ENCODE peak calls at places on chromosomes 7 and 10, in four cellular contexts. One of them, this sample, is unnamed.
A peak's percentile ranks its signal among the peaks of the same experiment; 100 is the strongest.

GRCh38 chr7:113764401-113765035 is 154.3 kb downstream of the PPP1R3A start:
- DNase-seq in fibroblast of lung: peak; percentile 25
- DNase-seq in OCI-LY7: no peak
- DNase-seq in GM23248: no peak
- DNase-seq in this sample: peak; percentile 12

GRCh38 chr10:17562572-17562971 is 54.6 kb downstream of the HACD1 start:
- DNase-seq in OCI-LY7: no peak
- DNase-seq in fibroblast of lung: peak; percentile 95
- DNase-seq in GM23248: peak; percentile 15
- DNase-seq in this sample: peak; percentile 4

GRCh38 chr7:134905375-134905774 is 80.9 kb upstream of the AGBL3 start:
- DNase-seq in GM23248: peak; percentile 96
- DNase-seq in fibroblast of lung: peak; percentile 95
- DNase-seq in OCI-LY7: no peak
- DNase-seq in this sample: peak; percentile 82

GRCh38 chr7:30649717-30650116 is 32.5 kb downstream of the CRHR2 start:
- DNase-seq in fibroblast of lung: no peak
- DNase-seq in OCI-LY7: no peak
- DNase-seq in GM23248: no peak
- DNase-seq in this sample: no peak

GRCh38 chr10:17605936-17606335 is 11.2 kb downstream of the HACD1 start:
- DNase-seq in OCI-LY7: no peak
- DNase-seq in fibroblast of lung: no peak
- DNase-seq in GM23248: no peak
- DNase-seq in this sample: no peak

GRCh38 chr7:37052673-37053072 is 328.4 kb upstream of the AOAH start:
- DNase-seq in fibroblast of lung: peak; percentile 65
- DNase-seq in OCI-LY7: peak; percentile 20
- DNase-seq in GM23248: peak; percentile 32
- DNase-seq in this sample: peak; percentile 38

GRCh38 chr10:79995979-79996629 is 47.2 kb upstream of the SFTPD start:
- DNase-seq in fibroblast of lung: no peak
- DNase-seq in OCI-LY7: no peak
- DNase-seq in GM23248: no peak
- DNase-seq in this sample: no peak

GRCh38 chr7:75869776-75870379 is 9.0 kb upstream of the RHBDD2 start:
- DNase-seq in fibroblast of lung: no peak
- DNase-seq in OCI-LY7: no peak
- DNase-seq in GM23248: no peak
- DNase-seq in this sample: peak; percentile 69

GRCh38 chr10:35696392-35696791 is 54.3 kb upstream of the FZD8 start:
- DNase-seq in OCI-LY7: no peak
- DNase-seq in GM23248: no peak
- DNase-seq in fibroblast of lung: no peak
- DNase-seq in this sample: no peak

GRCh38 chr10:47297796-47298540 is 2.0 kb upstream of the GDF10 start:
- DNase-seq in OCI-LY7: no peak
- DNase-seq in GM23248: no peak
- DNase-seq in fibroblast of lung: no peak
- DNase-seq in this sample: no peak

GRCh38 chr7:92806496-92806895 is 29.9 kb downstream of the CDK6 start:
- DNase-seq in OCI-LY7: no peak
- DNase-seq in GM23248: no peak
- DNase-seq in fibroblast of lung: no peak
- DNase-seq in this sample: peak; percentile 82

GRCh38 chr10:94131885-94132284 is 138.2 kb downstream of the PLCE1 start:
- DNase-seq in GM23248: peak; percentile 80
- DNase-seq in OCI-LY7: no peak
- DNase-seq in fibroblast of lung: peak; percentile 65
- DNase-seq in this sample: no peak

GRCh38 chr10:22599048-22599561 is 115.3 kb downstream of the PIP4K2A start:
- DNase-seq in fibroblast of lung: peak; percentile 78
- DNase-seq in GM23248: peak; percentile 82
- DNase-seq in OCI-LY7: no peak
- DNase-seq in this sample: peak; percentile 41

GRCh38 chr7:83807770-83808169 is 158.8 kb upstream of the SEMA3E start:
- DNase-seq in GM23248: no peak
- DNase-seq in OCI-LY7: no peak
- DNase-seq in fibroblast of lung: peak; percentile 10
- DNase-seq in this sample: no peak

GRCh38 chr10:112208981-112209380 is 25.4 kb upstream of the GPAM start:
- DNase-seq in fibroblast of lung: no peak
- DNase-seq in OCI-LY7: no peak
- DNase-seq in GM23248: peak; percentile 95
- DNase-seq in this sample: no peak

DNA sequence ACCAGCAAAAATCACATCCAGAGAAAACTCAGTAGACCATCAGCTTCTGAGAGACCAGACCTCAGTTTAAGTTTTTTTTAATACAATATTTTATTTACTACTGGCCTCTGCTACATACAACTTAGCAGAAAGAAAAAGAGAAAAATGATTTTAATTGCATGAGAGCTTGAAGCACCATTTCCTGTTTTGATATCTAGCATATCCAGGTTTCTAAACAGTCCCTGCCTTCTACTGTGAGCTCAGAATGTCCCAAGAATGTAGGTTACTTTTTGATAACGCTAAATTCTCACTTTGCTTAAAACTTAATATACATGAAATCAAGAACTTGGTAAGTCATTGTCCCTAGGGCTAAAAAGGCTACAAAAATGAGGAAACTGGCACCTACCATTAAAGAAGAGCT is 7.1 kb downstream of the TMEM243 start:
- DNase-seq in fibroblast of lung: no peak
- DNase-seq in OCI-LY7: no peak
- DNase-seq in GM23248: no peak
- DNase-seq in this sample: no peak
- H4K20me1 ChIP-seq in fibroblast of lung: no peaks in the 10 kb centered on the region
- H4K20me1 ChIP-seq in OCI-LY7: peaks cover 37% of the 10 kb centered on the region
- H4K20me1 ChIP-seq in GM23248: peaks cover 6% of the 10 kb centered on the region
- H4K20me1 ChIP-seq in this sample: no peaks in the 10 kb centered on the region

GRCh38 chr10:103111918-103112877 is 80.9 kb downstream of the NT5C2 start:
- DNase-seq in GM23248: no peak
- DNase-seq in OCI-LY7: no peak
- DNase-seq in fibroblast of lung: no peak
- DNase-seq in this sample: no peak
- H3K4me1 ChIP-seq in GM23248: peaks cover 6% of the 10 kb centered on the region
- H3K4me1 ChIP-seq in OCI-LY7: no peaks in the 10 kb centered on the region
- H3K4me1 ChIP-seq in fibroblast of lung: no peaks in the 10 kb centered on the region
- H3K4me1 ChIP-seq in this sample: peaks cover 13% of the 10 kb centered on the region

GRCh38 chr7:152667900-152668440 is 8.0 kb downstream of the XRCC2 start:
- DNase-seq in OCI-LY7: no peak
- DNase-seq in GM23248: no peak
- DNase-seq in fibroblast of lung: no peak
- DNase-seq in this sample: peak; percentile 23

GRCh38 chr7:152669758-152670157 is 6.2 kb downstream of the XRCC2 start:
- DNase-seq in OCI-LY7: no peak
- DNase-seq in GM23248: no peak
- DNase-seq in fibroblast of lung: no peak
- DNase-seq in this sample: no peak

GRCh38 chr7:152666078-152666477 is 9.9 kb downstream of the XRCC2 start:
- DNase-seq in fibroblast of lung: no peak
- DNase-seq in GM23248: no peak
- DNase-seq in OCI-LY7: no peak
- DNase-seq in this sample: no peak

GRCh38 chr7:152672626-152673025 is 3.3 kb downstream of the XRCC2 start:
- DNase-seq in OCI-LY7: no peak
- DNase-seq in GM23248: no peak
- DNase-seq in fibroblast of lung: no peak
- DNase-seq in this sample: no peak

DNA sequence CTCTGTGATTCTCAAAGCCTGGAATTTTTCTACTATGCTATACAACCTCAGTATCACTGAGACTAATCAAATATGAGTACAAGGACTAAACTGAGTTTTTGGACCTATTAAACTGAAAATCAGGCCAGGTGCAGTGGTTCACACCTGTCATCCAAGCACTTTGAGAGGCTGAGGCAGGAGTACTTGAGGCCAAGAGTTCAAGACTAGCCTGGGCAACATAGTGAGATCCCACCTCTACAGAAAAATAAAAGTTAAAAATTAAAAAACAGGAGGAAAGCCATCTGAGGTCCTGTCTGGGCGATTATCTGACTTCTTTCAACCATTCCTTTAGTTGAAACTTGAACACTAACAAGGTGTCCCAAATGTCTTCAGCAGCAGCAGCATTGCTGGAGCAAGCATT is 7.0 kb downstream of the XRCC2 start:
- DNase-seq in fibroblast of lung: no peak
- DNase-seq in OCI-LY7: no peak
- DNase-seq in GM23248: no peak
- DNase-seq in this sample: no peak
- H4K20me1 ChIP-seq in fibroblast of lung: no peaks in the 10 kb centered on the region
- H4K20me1 ChIP-seq in OCI-LY7: peaks cover 6% of the 10 kb centered on the region
- H4K20me1 ChIP-seq in GM23248: no peaks in the 10 kb centered on the region
- H4K20me1 ChIP-seq in this sample: no peaks in the 10 kb centered on the region

GRCh38 chr7:518630-519428 is 817 bp downstream of the PDGFA start:
- DNase-seq in GM23248: peak; percentile 75
- DNase-seq in OCI-LY7: no peak
- DNase-seq in fibroblast of lung: peak; percentile 72
- DNase-seq in this sample: peak; percentile 82
- H3K4me1 ChIP-seq in GM23248: peaks cover 3% of the 10 kb centered on the region
- H3K4me1 ChIP-seq in OCI-LY7: no peaks in the 10 kb centered on the region
- H3K4me1 ChIP-seq in fibroblast of lung: peaks cover 11% of the 10 kb centered on the region
- H3K4me1 ChIP-seq in this sample: peaks cover 50% of the 10 kb centered on the region

DNA sequence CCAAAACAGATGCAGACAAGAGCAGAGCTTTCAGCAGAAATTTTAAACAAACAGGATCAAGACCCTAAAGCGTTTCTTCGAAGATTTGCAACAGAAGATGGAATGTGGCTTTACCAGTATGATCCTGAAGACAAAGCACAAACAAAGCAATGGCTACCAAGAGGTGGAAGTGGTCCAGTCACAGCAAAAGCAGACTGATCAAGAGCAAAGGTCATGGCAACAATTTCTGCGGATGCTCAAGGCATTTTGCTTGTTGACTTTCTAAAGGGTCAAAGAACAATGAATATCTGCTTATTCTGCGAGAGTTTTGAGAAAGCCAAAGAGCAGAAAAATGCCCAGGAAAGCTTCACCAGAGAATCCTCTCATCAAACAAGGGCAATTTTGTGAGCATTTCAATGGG is 130.4 kb downstream of the MBL2 start:
- DNase-seq in fibroblast of lung: no peak
- DNase-seq in OCI-LY7: no peak
- DNase-seq in GM23248: no peak
- DNase-seq in this sample: no peak
- H4K20me1 ChIP-seq in fibroblast of lung: no peaks in the 10 kb centered on the region
- H4K20me1 ChIP-seq in OCI-LY7: no peaks in the 10 kb centered on the region
- H4K20me1 ChIP-seq in GM23248: no peaks in the 10 kb centered on the region
- H4K20me1 ChIP-seq in this sample: no peaks in the 10 kb centered on the region

GRCh38 chr10:114520453-114520852 is 116.2 kb upstream of the AFAP1L2 start:
- DNase-seq in GM23248: peak; percentile 84
- DNase-seq in fibroblast of lung: peak; percentile 95
- DNase-seq in OCI-LY7: no peak
- DNase-seq in this sample: peak; percentile 95
- H3K4me1 ChIP-seq in GM23248: peaks cover 11% of the 10 kb centered on the region
- H3K4me1 ChIP-seq in fibroblast of lung: peaks cover 5% of the 10 kb centered on the region
- H3K4me1 ChIP-seq in OCI-LY7: peaks cover 85% of the 10 kb centered on the region
- H3K4me1 ChIP-seq in this sample: peaks cover 32% of the 10 kb centered on the region

DNA sequence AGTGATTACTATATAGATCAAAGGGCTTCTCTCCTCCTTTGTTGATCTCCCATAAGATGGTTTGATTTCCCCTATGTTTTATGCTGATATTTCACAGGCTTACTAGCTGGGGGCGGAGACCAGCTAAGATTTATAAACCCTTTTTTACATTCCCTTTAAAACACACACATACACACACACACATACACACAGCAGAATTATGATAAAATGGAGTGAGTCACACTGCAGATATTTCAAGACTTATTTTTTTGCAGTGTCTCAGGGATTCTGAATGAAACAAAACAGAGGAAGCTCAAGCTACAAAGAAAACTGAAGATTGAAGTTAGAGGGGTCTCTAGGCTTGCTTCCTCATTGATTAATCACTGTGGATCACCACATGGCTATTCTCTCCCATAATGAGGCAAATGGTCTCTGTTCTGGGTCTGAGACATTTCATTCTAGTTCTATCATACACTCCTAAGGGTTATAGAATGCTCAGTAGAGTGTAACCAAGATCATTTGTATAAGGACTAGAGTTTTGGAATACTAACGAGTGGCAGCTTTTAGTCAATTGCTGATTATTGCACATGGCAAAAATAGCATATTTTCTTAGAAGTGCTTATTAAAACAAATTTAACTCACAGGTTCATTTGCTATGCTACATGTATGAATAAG is 18.6 kb downstream of the INA start:
- DNase-seq in fibroblast of lung: peak; percentile 78
- DNase-seq in OCI-LY7: no peak
- DNase-seq in GM23248: peak; percentile 76
- DNase-seq in this sample: peak; percentile 34
- H4K20me1 ChIP-seq in fibroblast of lung: no peaks in the 10 kb centered on the region
- H4K20me1 ChIP-seq in OCI-LY7: no peaks in the 10 kb centered on the region
- H4K20me1 ChIP-seq in GM23248: no peaks in the 10 kb centered on the region
- H4K20me1 ChIP-seq in this sample: no peaks in the 10 kb centered on the region

DNA sequence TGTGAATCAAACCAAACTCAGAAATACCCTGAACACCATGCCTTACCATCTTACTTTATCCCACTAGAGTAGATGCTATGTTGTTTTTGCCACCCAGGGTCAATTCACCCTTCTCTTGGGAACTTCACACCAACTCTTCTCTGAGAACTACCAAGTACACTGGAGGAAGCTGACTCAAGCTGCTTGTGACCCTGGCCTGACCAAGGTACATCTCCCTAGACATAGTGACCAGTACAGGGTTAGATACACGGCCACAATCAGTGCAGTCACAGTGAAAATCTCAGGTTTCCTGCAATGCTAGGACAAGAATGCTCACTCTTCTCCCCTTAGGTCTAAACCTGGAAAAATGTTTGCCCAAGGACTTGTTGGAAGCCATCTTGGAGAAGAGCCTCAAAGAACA is 31.8 kb downstream of the EZH2 start:
- DNase-seq in fibroblast of lung: no peak
- DNase-seq in OCI-LY7: no peak
- DNase-seq in GM23248: no peak
- DNase-seq in this sample: no peak
- H3K4me1 ChIP-seq in fibroblast of lung: peaks cover 2% of the 10 kb centered on the region
- H3K4me1 ChIP-seq in OCI-LY7: peaks cover 22% of the 10 kb centered on the region
- H3K4me1 ChIP-seq in GM23248: peaks cover 3% of the 10 kb centered on the region
- H3K4me1 ChIP-seq in this sample: no peaks in the 10 kb centered on the region

GRCh38 chr10:87928996-87929395 is 65.6 kb downstream of the PTEN start:
- DNase-seq in fibroblast of lung: no peak
- DNase-seq in OCI-LY7: no peak
- DNase-seq in GM23248: no peak
- DNase-seq in this sample: no peak
- H4K20me1 ChIP-seq in fibroblast of lung: peaks cover 4% of the 10 kb centered on the region
- H4K20me1 ChIP-seq in OCI-LY7: no peaks in the 10 kb centered on the region
- H4K20me1 ChIP-seq in GM23248: peaks cover 36% of the 10 kb centered on the region
- H4K20me1 ChIP-seq in this sample: no peaks in the 10 kb centered on the region

DNA sequence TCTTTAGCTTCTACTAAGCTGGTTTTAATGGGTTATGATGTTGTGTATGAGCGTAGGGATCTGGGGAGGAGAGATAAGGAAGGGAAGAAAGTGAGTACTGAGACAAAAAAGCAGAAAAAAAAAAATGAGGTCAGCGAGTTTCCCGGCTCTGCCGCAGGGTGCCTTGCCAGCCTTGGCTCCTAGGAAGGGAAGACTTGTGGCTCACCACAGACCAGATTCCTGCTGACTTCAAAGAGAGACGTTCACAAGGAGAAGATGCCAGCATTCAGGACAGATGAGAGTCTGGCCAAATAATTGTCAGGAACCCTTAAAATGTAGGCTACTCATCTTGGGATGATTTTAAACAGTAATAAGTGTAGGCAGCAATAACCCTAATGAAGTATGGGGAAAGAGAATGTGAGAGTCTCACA is 11.4 kb upstream of the FAS start:
- DNase-seq in fibroblast of lung: peak; percentile 79
- DNase-seq in GM23248: peak; percentile 95
- DNase-seq in OCI-LY7: no peak
- DNase-seq in this sample: peak; percentile 82
- H3K4me1 ChIP-seq in fibroblast of lung: peaks cover 23% of the 10 kb centered on the region
- H3K4me1 ChIP-seq in GM23248: peaks cover 33% of the 10 kb centered on the region
- H3K4me1 ChIP-seq in OCI-LY7: peaks cover 5% of the 10 kb centered on the region
- H3K4me1 ChIP-seq in this sample: peaks cover 17% of the 10 kb centered on the region

This sample was measured in mammary epithelial cell.